ENCODE peak calls at places on chromosomes 12 and 14, in nine cellular contexts. Y is NCI-H774, L is colonic mucosa, J is Caco-2, X is WTC11, B is HCT116, K is heart right ventricle, E is aorta, D is left colon. T is an unnamed sample.

GRCh38 chr12:12182926-12183325 is 83.9 kb downstream of the LRP6 start:
- DNase-seq in Y (peak), L (no peak), J (no peak), X (no peak), B (no peak), K (no peak), E (no peak), D (no peak), T (no peak)

GRCh38 chr12:20646239-20646827 is 48.8 kb upstream of the SLCO1C1 start:
- DNase-seq in Y (peak), L (no peak), J (no peak), X (no peak), B (peak), K (no peak), E (no peak), D (no peak), T (no peak)

GRCh38 chr12:115199831-115200230 is 515.9 kb upstream of the TBX3 start:
- DNase-seq in Y (no peak), L (no peak), J (no peak), X (no peak), B (no peak), K (no peak), E (no peak), D (no peak), T (no peak)

GRCh38 chr14:34874386-34875030 is 652 bp downstream of the BAZ1A start:
- DNase-seq in Y (peak), L (peak), J (peak), X (peak), B (no peak), K (peak), E (peak), D (peak), T (peak)

GRCh38 chr14:83041224-83041623 is 1507.6 kb upstream of the SEL1L start:
- DNase-seq in Y (no peak), L (no peak), J (no peak), X (no peak), B (no peak), K (no peak), E (no peak), D (no peak), T (no peak)

GRCh38 chr14:73762375-73762822 is 48.2 kb upstream of the PNMA1 start:
- DNase-seq in Y (no peak), L (peak), J (no peak), X (no peak), B (no peak), K (no peak), E (no peak), D (no peak), T (no peak)

GRCh38 chr14:38238332-38238731 is 17.6 kb downstream of the CLEC14A start:
- DNase-seq in Y (no peak), L (no peak), J (no peak), X (no peak), B (no peak), K (no peak), E (no peak), D (no peak), T (no peak)

GRCh38 chr12:100899301-100899700 is 104.7 kb downstream of the ANO4 start:
- DNase-seq in Y (no peak), L (no peak), J (no peak), X (no peak), B (no peak), K (no peak), E (no peak), D (no peak), T (no peak)

GRCh38 chr12:3685813-3686212 is 67.1 kb downstream of the CRACR2A start:
- DNase-seq in Y (no peak), L (no peak), J (no peak), X (no peak), B (no peak), K (no peak), E (no peak), D (no peak), T (no peak)

GRCh38 chr12:131444220-131445164 is 266.4 kb upstream of the SFSWAP start:
- DNase-seq in Y (no peak), L (no peak), J (no peak), X (no peak), B (no peak), K (no peak), E (no peak), D (no peak), T (no peak)

GRCh38 chr14:64673748-64674147 is 30.5 kb upstream of the PLEKHG3 start:
- DNase-seq in Y (no peak), L (no peak), J (no peak), X (no peak), B (no peak), K (no peak), E (no peak), D (no peak), T (peak)

GRCh38 chr14:71725802-71726638 is 206.2 kb upstream of the RGS6 start:
- DNase-seq in Y (no peak), L (no peak), J (no peak), X (no peak), B (no peak), K (no peak), E (no peak), D (no peak), T (no peak)

GRCh38 chr14:31026076-31026394 is at the start of gene STRN3:
- DNase-seq in Y (no peak), L (no peak), J (no peak), X (no peak), B (no peak), K (no peak), E (no peak), D (no peak), T (no peak)

GRCh38 chr12:80187660-80188090 is 88.3 kb downstream of the OTOGL start:
- DNase-seq in Y (peak), L (no peak), J (no peak), X (no peak), B (no peak), K (peak), E (no peak), D (no peak), T (no peak)

GRCh38 chr14:86799244-86799647 is 1193.7 kb downstream of the GALC start:
- DNase-seq in Y (no peak), L (no peak), J (no peak), X (no peak), B (no peak), K (no peak), E (no peak), D (no peak), T (no peak)

GRCh38 chr12:58026892-58027891 is 85.8 kb downstream of the ATP23 start:
- DNase-seq in Y (no peak), L (no peak), J (no peak), X (no peak), B (no peak), K (no peak), E (no peak), D (no peak), T (no peak)

GRCh38 chr14:52259452-52259851 is 8.0 kb upstream of the PTGDR start:
- DNase-seq in Y (no peak), L (no peak), J (no peak), X (no peak), B (no peak), K (no peak), E (no peak), D (no peak), T (no peak)

GRCh38 chr14:52790756-52791203 is 627 bp downstream of the GNPNAT1 start:
- DNase-seq in Y (no peak), L (no peak), J (no peak), X (no peak), B (no peak), K (no peak), E (no peak), D (no peak), T (no peak)

GRCh38 chr14:33948143-33948962 is 2.5 kb downstream of the EGLN3 start:
- DNase-seq in Y (no peak), L (no peak), J (no peak), X (no peak), B (no peak), K (no peak), E (no peak), D (no peak), T (peak)

GRCh38 chr14:76948213-76948947 is 80.1 kb downstream of the IRF2BPL start:
- DNase-seq in Y (no peak), L (peak), J (no peak), X (no peak), B (no peak), K (no peak), E (no peak), D (peak), T (no peak)

GRCh38 chr12:123389560-123390351 is 5.8 kb downstream of the KMT5A start:
- DNase-seq in Y (no peak), L (peak), J (peak), X (peak), B (no peak), K (peak), E (peak), D (peak), T (peak)

GRCh38 chr14:36214476-36215216 is 38.1 kb upstream of the PTCSC3 start:
- DNase-seq in Y (peak), L (no peak), J (peak), X (no peak), B (no peak), K (no peak), E (no peak), D (no peak), T (peak)

T was measured in PC-9.